ENCODE peak calls at places on chromosomes 16 and 17, in six cellular contexts. L is fibroblast of lung, B is HCT116, Q is mammary epithelial cell, Z is H1, K is endothelial cell of umbilical vein. V is an unnamed sample.

GRCh38 chr16:27918755-27919154 is 144.8 kb downstream of the GSG1L start:
- DNase-seq in K (no peak), Q (peak), B (peak), Z (no peak), L (peak), V (no peak)

GRCh38 chr16:2471016-2471652 is at the start of gene NTN3:
- DNase-seq in Z (peak), K (no peak), B (no peak), Q (no peak), L (no peak), V (peak)

GRCh38 chr17:63275318-63275967 is 170.7 kb downstream of the CYB561 start:
- DNase-seq in L (peak), Q (peak), B (peak), Z (no peak), K (peak), V (peak)

GRCh38 chr16:79833559-79833958 is 233.0 kb upstream of the MAF start:
- DNase-seq in K (no peak), L (no peak), B (no peak), Q (no peak), Z (no peak), V (no peak)

GRCh38 chr17:751269-752001 is 629 bp downstream of the GEMIN4 start:
- DNase-seq in B (no peak), L (peak), Q (peak), K (peak), Z (peak), V (peak)

GRCh38 chr17:18043491-18043890 is 4.3 kb downstream of the GID4 start:
- DNase-seq in B (peak), Q (no peak), K (peak), Z (no peak), L (peak), V (peak)

GRCh38 chr17:43766413-43767052 is 7.9 kb upstream of the SOST start:
- DNase-seq in L (peak), B (peak), Z (peak), Q (no peak), K (peak), V (peak)

GRCh38 chr16:50947826-50948225 is 203.2 kb downstream of the SALL1 start:
- DNase-seq in Q (no peak), L (no peak), B (no peak), K (no peak), Z (no peak), V (no peak)

GRCh38 chr17:22512057-22512456 is 819.7 kb downstream of the KCNJ18 start:
- DNase-seq in Q (no peak), L (no peak), K (no peak), Z (no peak), B (no peak), V (no peak)

GRCh38 chr16:31327675-31328225 is 27.2 kb upstream of the ITGAX start:
- DNase-seq in B (no peak), Z (no peak), K (no peak), Q (no peak), L (no peak), V (no peak)

GRCh38 chr17:65163990-65164495 is 26.9 kb downstream of the RGS9 start:
- DNase-seq in Q (peak), B (peak), K (no peak), L (peak), Z (no peak), V (peak)

GRCh38 chr17:11909348-11909747 is 87.9 kb downstream of the ZNF18 start:
- DNase-seq in Z (peak), L (no peak), B (no peak), Q (no peak), K (no peak), V (no peak)

GRCh38 chr16:67100569-67101300 is 9.0 kb upstream of the PHAF1 start:
- DNase-seq in B (no peak), L (peak), Q (no peak), Z (no peak), K (peak), V (peak)

GRCh38 chr17:67107811-67108210 is 63.5 kb downstream of the CACNG1 start:
- DNase-seq in L (no peak), B (no peak), Q (no peak), Z (no peak), K (no peak), V (no peak)

GRCh38 chr17:412211-413015 is 59.8 kb upstream of the RPH3AL start:
- DNase-seq in B (peak), K (peak), Q (peak), Z (peak), L (peak), V (peak)

GRCh38 chr17:7261377-7262191 is 694 bp downstream of the CLDN7 start:
- DNase-seq in Z (peak), B (no peak), K (no peak), Q (no peak), L (no peak), V (no peak)

GRCh38 chr17:18259621-18260331 is 686 bp upstream of the MIEF2 start:
- DNase-seq in Q (peak), B (peak), L (peak), K (no peak), Z (no peak), V (peak)

GRCh38 chr17:45942284-45942683 is 47.9 kb downstream of the MAPT start:
- DNase-seq in L (no peak), Q (no peak), K (no peak), Z (no peak), B (no peak), V (no peak)

GRCh38 chr16:29826342-29826695 is 6.1 kb downstream of the MVP start:
- DNase-seq in K (no peak), Q (no peak), L (no peak), Z (no peak), B (no peak), V (no peak)

GRCh38 chr17:29560306-29560705 is 6.5 kb downstream of the ABHD15 start:
- DNase-seq in B (no peak), L (no peak), K (no peak), Z (peak), Q (no peak), V (no peak)

GRCh38 chr16:28212532-28212873 is 738 bp upstream of the XPO6 start:
- DNase-seq in L (peak), Z (no peak), K (no peak), Q (peak), B (peak), V (peak)

GRCh38 chr17:559699-560378 is 154.8 kb downstream of the VPS53 start:
- DNase-seq in B (no peak), K (peak), Z (no peak), L (peak), Q (peak), V (peak)

GRCh38 chr16:11977206-11978041 is 890 bp downstream of the SNX29 start:
- DNase-seq in Q (peak), Z (peak), B (peak), L (peak), K (peak), V (peak)

GRCh38 chr16:50814043-50814442 is 72.2 kb downstream of the CYLD start:
- DNase-seq in K (no peak), B (no peak), Q (no peak), L (no peak), Z (peak), V (no peak)

GRCh38 chr16:58077796-58078195 is 51.4 kb downstream of the CFAP20 start:
- DNase-seq in Z (no peak), Q (no peak), L (no peak), B (no peak), K (no peak), V (no peak)

GRCh38 chr17:17710728-17711541 is 29.7 kb downstream of the RAI1 start:
- DNase-seq in Z (peak), Q (peak), K (peak), L (peak), B (peak), V (peak)

GRCh38 chr16:78060787-78061186 is 38.4 kb downstream of the CLEC3A start:
- DNase-seq in Q (no peak), L (no peak), K (no peak), B (no peak), Z (no peak), V (no peak)

GRCh38 chr17:4080686-4081085 is 62.1 kb downstream of the ZZEF1 start:
- DNase-seq in Q (peak), L (no peak), B (no peak), K (no peak), Z (no peak), V (no peak)

GRCh38 chr16:20676268-20676828 is 21.1 kb downstream of the ACSM1 start:
- DNase-seq in L (no peak), Z (no peak), Q (peak), B (no peak), K (peak), V (no peak)

GRCh38 chr16:78220571-78220970 is 121.1 kb downstream of the WWOX start:
- DNase-seq in B (no peak), Z (no peak), K (no peak), L (no peak), Q (no peak), V (no peak)

GRCh38 chr16:2719328-2720062 is 529 bp downstream of the PRSS27 start:
- DNase-seq in B (no peak), K (no peak), L (no peak), Z (no peak), Q (no peak), V (peak)

GRCh38 chr16:49924078-49924477 is 68.2 kb upstream of the ZNF423 start:
- DNase-seq in Z (no peak), B (peak), Q (no peak), K (no peak), L (no peak), V (peak)

GRCh38 chr16:71854369-71854948 is 8.7 kb downstream of the ATXN1L start:
- DNase-seq in Q (no peak), K (no peak), B (no peak), Z (no peak), L (no peak), V (peak)

DNA sequence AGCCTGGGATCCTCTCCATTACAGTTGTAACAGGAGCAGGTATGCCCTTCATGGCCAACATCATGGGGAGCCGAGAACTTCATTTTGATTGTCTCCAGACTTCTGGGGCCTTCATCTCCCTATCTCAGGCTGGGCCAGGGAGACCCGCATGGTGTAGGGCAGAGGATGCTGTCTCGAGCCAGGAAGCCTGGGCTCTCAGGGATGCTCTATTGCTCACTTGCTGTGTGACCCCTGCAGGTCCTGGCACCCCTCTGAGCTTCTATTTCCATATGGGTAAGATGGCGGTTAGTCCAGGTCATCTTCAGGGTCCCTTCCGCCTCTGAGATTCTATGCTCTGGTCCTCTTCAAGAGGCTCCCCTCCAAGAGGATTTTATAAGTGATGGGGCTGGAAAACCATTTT is 20.6 kb upstream of the RNF135 start:
- DNase-seq in L (no peak), B (no peak), Z (no peak), Q (no peak), K (no peak), V (no peak)
- H3K9ac ChIP-seq in L (no peak), B (no peak), Z (no peak), Q (no peak), K (no peak), V (no peak)

GRCh38 chr17:74430706-74431567 is 951 bp upstream of the GPRC5C start:
- DNase-seq in K (no peak), Q (peak), L (peak), B (peak), Z (peak), V (peak)
- TF ChIP-seq EZH2 in K (peak), Q (no peak), L (no peak), B (no peak), Z (peak), V (no peak)

DNA sequence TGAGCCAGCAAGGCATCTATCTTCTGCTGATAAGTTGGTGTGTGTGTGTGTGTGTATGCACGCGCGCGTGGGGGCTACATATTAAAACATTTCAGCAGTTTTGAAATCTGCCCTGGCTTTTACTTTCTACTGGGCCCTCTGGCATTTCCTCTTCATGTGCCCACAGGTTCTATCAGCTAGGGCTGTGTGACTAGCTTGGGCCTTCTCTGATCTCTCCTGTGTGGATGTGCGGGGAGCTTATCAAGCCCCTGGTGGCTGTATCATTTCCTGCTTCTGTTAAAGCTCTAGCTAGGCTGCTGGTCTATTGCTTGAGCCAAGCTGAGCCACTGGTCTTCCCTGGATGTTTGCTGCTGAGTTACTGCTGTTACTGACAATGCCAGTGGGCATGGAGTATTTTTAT is 132.5 kb downstream of the AATF start:
- DNase-seq in L (no peak), B (no peak), Q (no peak), K (peak), Z (no peak), V (no peak)
- TF ChIP-seq CTCF in L (no peak), B (no peak), Q (no peak), K (peak), Z (no peak), V (no peak)

GRCh38 chr17:41654134-41654907 is 29.9 kb upstream of the KRT17 start:
- DNase-seq in K (no peak), Q (peak), Z (no peak), L (no peak), B (peak), V (peak)

GRCh38 chr17:41651625-41652460 is 27.5 kb upstream of the KRT17 start:
- DNase-seq in Q (peak), K (no peak), B (no peak), Z (no peak), L (no peak), V (no peak)

GRCh38 chr17:41650794-41651624 is 26.6 kb upstream of the KRT17 start:
- DNase-seq in K (no peak), Z (no peak), B (no peak), Q (peak), L (no peak), V (no peak)

GRCh38 chr17:41653421-41654133 is 29.2 kb upstream of the KRT17 start:
- DNase-seq in K (no peak), Z (no peak), Q (peak), L (no peak), B (no peak), V (no peak)

DNA sequence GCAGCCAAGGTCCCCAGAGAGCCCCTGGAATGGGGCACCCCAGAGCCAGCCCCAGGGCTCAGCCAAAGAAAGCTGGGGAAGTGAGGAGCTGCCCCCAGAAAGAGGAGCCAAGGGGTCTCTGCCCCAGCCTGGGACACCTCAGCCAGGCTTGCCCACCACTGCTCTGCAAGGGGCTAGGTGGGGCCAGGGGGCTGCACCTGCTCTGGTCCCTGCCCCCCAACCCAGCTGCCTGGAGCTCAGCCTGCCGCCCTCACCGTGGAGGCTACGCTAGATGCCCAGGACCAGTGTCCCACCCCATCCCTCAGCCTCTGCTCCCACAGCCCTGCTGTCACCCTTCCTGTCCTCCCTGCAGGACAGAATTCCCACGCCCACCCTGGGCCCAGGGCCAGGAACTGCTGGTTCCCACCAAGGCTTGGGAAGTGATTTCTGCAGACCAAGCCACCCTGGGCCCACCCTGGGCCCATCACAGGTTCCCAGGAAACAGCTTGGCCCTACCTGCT is 28.1 kb upstream of the KRT17 start:
- DNase-seq in B (no peak), K (no peak), Q (peak), L (no peak), Z (no peak), V (no peak)
- H3K9ac ChIP-seq in B (peak), K (no peak), Q (peak), L (no peak), Z (no peak), V (no peak)

DNA sequence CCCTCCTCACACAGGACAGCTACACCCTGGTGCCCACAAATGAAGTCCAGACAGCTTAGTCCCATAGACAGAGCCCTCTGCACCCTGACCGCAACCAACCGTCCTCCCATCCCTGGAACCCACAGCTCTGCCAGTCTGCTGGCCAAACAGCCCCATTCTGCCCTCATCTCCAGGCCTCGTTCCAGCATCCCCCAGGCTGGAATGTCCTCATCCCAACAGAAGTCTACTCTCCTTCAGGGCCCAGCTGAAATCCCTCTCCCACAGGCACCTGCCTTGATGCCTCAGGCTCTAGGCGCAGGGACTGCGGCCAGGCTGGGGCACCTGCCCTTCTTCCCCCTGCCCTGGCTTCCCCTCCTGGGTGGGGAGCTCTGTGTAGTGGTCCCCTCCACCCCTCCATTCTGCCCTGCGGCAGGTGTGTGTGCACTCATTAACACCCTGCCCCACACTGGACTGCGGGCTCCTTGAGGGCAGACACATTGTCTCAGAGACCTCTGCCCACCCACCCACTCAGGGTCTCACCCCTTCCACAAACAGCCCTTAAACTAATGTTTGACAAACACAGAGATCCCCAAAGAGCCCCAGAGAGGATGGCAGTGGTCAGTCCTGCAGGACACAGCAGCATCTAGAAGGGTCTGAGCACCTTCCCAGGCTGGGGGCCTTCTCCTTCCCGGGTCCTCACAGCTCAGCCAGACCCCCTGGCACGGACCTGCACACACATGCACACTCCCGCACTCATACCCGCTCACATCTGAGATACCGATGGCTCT is 830 bp downstream of the GRIN2C start:
- DNase-seq in B (no peak), L (no peak), K (no peak), Q (no peak), Z (no peak), V (no peak)
- TF ChIP-seq EZH2 in B (no peak), L (peak), K (peak), Q (no peak), Z (no peak), V (no peak)

GRCh38 chr17:76540381-76541300 is 797 bp downstream of the PRCD start:
- DNase-seq in L (peak), B (peak), Q (peak), Z (peak), K (peak), V (peak)
- TF ChIP-seq CTCF in L (peak), B (peak), Q (peak), Z (no peak), K (peak), V (no peak)

DNA sequence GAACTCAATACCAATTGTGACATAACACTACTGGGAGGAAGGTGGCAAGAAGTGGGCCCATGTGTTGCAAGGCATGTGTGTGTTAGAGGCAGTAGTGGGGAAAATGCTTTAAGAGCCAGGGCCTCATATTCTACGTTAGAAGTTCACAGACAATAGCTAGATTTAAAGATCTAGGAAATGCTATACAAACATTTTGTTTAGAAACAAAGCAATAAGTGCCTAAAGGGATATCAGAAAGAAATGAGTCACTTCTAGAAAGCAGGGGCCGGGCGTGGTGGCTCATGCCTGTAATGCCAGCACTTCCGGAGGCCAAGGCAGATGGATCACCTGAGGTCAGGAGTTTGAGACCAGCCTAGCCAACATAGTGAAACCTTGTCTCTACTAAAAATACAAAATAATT is 253.1 kb upstream of the IRX5 start:
- DNase-seq in Z (no peak), L (no peak), Q (peak), B (no peak), K (no peak), V (no peak)
- H3K9ac ChIP-seq in Z (no peak), L (no peak), Q (no peak), B (no peak), K (no peak), V (no peak)

GRCh38 chr17:42312035-42312284 is 23.7 kb downstream of the STAT5A start:
- DNase-seq in K (no peak), B (no peak), Z (no peak), Q (no peak), L (no peak), V (no peak)
- TF ChIP-seq EZH2 in K (no peak), B (no peak), Z (no peak), Q (no peak), L (no peak), V (no peak)